ENCODE peak calls at places on chromosomes 12 and 14, in ten cellular contexts. G is left ventricle myocardium inferior; P is adrenal gland; M is cardiac muscle cell; D is kidney; F is upper lobe of right lung; E is CD4-positive, alpha-beta memory T cell; U is naive thymus-derived CD4-positive, alpha-beta T cell; Y is heart right ventricle; V is tibial nerve. K is an unnamed sample.

GRCh38 chr12:104591272-104591940 is 134.7 kb downstream of the CHST11 start:
- DNase-seq in F (no peak), M (no peak), V (no peak), P (no peak), G (no peak), D (no peak), E (no peak), Y (no peak), U (no peak), K (no peak)

GRCh38 chr12:99767809-99768208 is 120.3 kb downstream of the GARIN6 start:
- DNase-seq in G (no peak), P (no peak), M (peak; percentile 40), U (no peak), E (no peak), Y (no peak), F (no peak), V (no peak), D (no peak), K (no peak)

GRCh38 chr14:54347044-54347443 is 49.8 kb upstream of the CDKN3 start:
- DNase-seq in D (no peak), M (no peak), P (no peak), F (no peak), G (no peak), V (no peak), Y (no peak), E (no peak), U (no peak), K (no peak)

GRCh38 chr14:80364274-80364673 is 153.0 kb upstream of the DIO2 start:
- DNase-seq in U (no peak), M (peak; percentile 55), P (no peak), V (no peak), D (no peak), G (no peak), Y (no peak), F (no peak), E (no peak), K (no peak)

GRCh38 chr12:98758331-98758730 is 113.2 kb downstream of the APAF1 start:
- DNase-seq in M (peak; percentile 10), Y (peak; percentile 22), E (no peak), V (peak; percentile 27), G (peak; percentile 25), F (no peak), U (no peak), D (no peak), P (no peak), K (no peak)

GRCh38 chr14:77037886-77038511 is 9.5 kb upstream of the IRF2BPL start:
- DNase-seq in D (peak; percentile 80), G (no peak), E (peak; percentile 79), P (peak; percentile 48), V (no peak), F (peak; percentile 82), Y (no peak), M (peak; percentile 47), U (no peak), K (peak; percentile 77)

GRCh38 chr12:98503593-98504367 is 11.6 kb upstream of the TMPO start:
- DNase-seq in D (peak; percentile 98), V (peak; percentile 93), F (peak; percentile 97), U (peak; percentile 94), M (peak; percentile 96), Y (peak; percentile 96), G (peak; percentile 94), P (peak; percentile 96), E (peak; percentile 93), K (peak; percentile 97)

GRCh38 chr14:74867673-74868072 is 8.3 kb downstream of the PROX2 start:
- DNase-seq in V (no peak), E (peak; percentile 66), Y (no peak), M (peak; percentile 72), U (peak; percentile 32), P (no peak), F (no peak), D (no peak), G (no peak), K (peak; percentile 71)

GRCh38 chr14:71062581-71063303 is 155.5 kb downstream of the PCNX1 start:
- DNase-seq in V (no peak), M (no peak), P (no peak), Y (no peak), G (no peak), D (no peak), U (no peak), F (no peak), E (no peak), K (no peak)

GRCh38 chr14:50620341-50620740 is 47.8 kb downstream of the SAV1 start:
- DNase-seq in P (no peak), V (no peak), F (no peak), D (no peak), M (no peak), G (no peak), E (no peak), U (no peak), Y (no peak), K (no peak)

GRCh38 chr14:65959563-65960024 is 526.6 kb upstream of the CCDC196 start:
- DNase-seq in Y (no peak), G (no peak), F (no peak), U (no peak), E (no peak), D (no peak), M (no peak), V (no peak), P (no peak), K (no peak)

GRCh38 chr14:64758711-64759554 is 54.7 kb downstream of the PLEKHG3 start:
- DNase-seq in P (no peak), Y (no peak), F (no peak), E (peak; percentile 26), M (peak; percentile 95), G (peak; percentile 62), D (peak; percentile 72), U (no peak), V (no peak), K (no peak)

GRCh38 chr12:82818276-82819035 is 131.8 kb downstream of the TMTC2 start:
- DNase-seq in P (no peak), D (no peak), M (no peak), G (no peak), U (no peak), V (no peak), F (no peak), E (no peak), Y (no peak), K (no peak)

GRCh38 chr12:59383426-59383822 is 212.4 kb upstream of the SLC16A7 start:
- DNase-seq in U (no peak), P (no peak), G (no peak), M (peak; percentile 74), D (no peak), E (no peak), V (no peak), F (no peak), Y (no peak), K (no peak)

GRCh38 chr12:572532-572899 is 90.7 kb downstream of the NINJ2 start:
- DNase-seq in D (no peak), Y (no peak), G (no peak), E (no peak), V (no peak), U (no peak), M (no peak), P (no peak), F (no peak), K (no peak)

GRCh38 chr14:96351986-96352385 is 11.2 kb downstream of the ATG2B start:
- DNase-seq in P (no peak), V (no peak), F (no peak), D (no peak), Y (no peak), G (no peak), U (no peak), M (no peak), E (no peak), K (no peak)

GRCh38 chr12:53096089-53096741 is 1.3 kb upstream of the IGFBP6 start:
- DNase-seq in G (peak; percentile 82), E (no peak), M (peak; percentile 85), V (peak; percentile 88), F (no peak), P (no peak), Y (peak; percentile 79), U (no peak), D (peak; percentile 94), K (peak; percentile 94)
- H3K4me3 ChIP-seq in G (peak overlapping the region; percentile 80), E (no peak overlapping the region), M (no peak overlapping the region), V (peak overlapping the region; percentile 43), F (peak overlapping the region; percentile 58), P (no peak overlapping the region), Y (peak overlapping the region; percentile 68), U (no peak overlapping the region), D (no peak overlapping the region), K (peak overlapping the region; percentile 69)

DNA sequence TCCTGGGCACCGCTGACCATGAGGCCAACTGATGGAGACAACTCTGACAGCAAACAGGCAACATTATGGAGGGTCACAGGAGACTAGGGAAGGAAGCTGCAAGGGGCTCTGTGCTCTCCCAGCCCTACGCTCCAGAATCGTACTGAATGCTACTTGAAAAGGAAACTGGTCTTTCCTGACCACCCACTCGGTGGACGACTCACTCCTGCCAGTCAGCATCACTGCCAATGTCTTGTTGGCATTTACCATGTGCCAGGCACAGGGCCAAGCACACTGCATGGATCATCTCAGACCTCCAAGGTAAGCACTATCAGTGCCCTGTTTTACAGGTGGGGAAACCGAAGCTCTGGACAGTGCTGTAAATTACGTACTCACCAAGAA is 38.0 kb downstream of the CCDC85C start:
- DNase-seq in E (no peak), D (no peak), F (no peak), U (no peak), M (no peak), P (no peak), G (no peak), Y (no peak), V (no peak), K (no peak)
- H3K4me1 ChIP-seq in E (no peaks in the 10 kb centered on the region), D (peaks cover 72% of the 10 kb centered on the region), F (peaks cover 47% of the 10 kb centered on the region), U (no peaks in the 10 kb centered on the region), M (peaks cover 82% of the 10 kb centered on the region), P (peaks cover 65% of the 10 kb centered on the region), G (peaks cover 100% of the 10 kb centered on the region), Y (peaks cover 96% of the 10 kb centered on the region), V (peaks cover 62% of the 10 kb centered on the region), K (peaks cover 100% of the 10 kb centered on the region)

GRCh38 chr14:63678538-63678937 is 36.9 kb upstream of the WDR89 start:
- DNase-seq in M (no peak), U (no peak), Y (no peak), D (no peak), V (no peak), P (no peak), E (no peak), G (no peak), F (no peak), K (no peak)
- H3K27ac ChIP-seq in M (no peak overlapping the region), U (no peak overlapping the region), Y (no peak overlapping the region), D (peak overlapping the region; percentile 48), V (no peak overlapping the region), P (no peak overlapping the region), E (no peak overlapping the region), G (no peak overlapping the region), F (no peak overlapping the region), K (no peak overlapping the region)

GRCh38 chr14:40004871-40005503 is 572.8 kb upstream of the FBXO33 start:
- DNase-seq in U (no peak), M (no peak), D (no peak), P (no peak), V (no peak), Y (no peak), F (no peak), E (no peak), G (no peak), K (no peak)

GRCh38 chr14:39998854-39999253 is 566.6 kb upstream of the FBXO33 start:
- DNase-seq in M (no peak), G (no peak), D (no peak), Y (no peak), P (no peak), V (no peak), E (no peak), U (no peak), F (no peak), K (no peak)

GRCh38 chr14:39998114-39998513 is 565.9 kb upstream of the FBXO33 start:
- DNase-seq in F (no peak), Y (no peak), P (no peak), M (no peak), E (no peak), D (no peak), U (no peak), V (no peak), G (no peak), K (no peak)

GRCh38 chr14:40003773-40004172 is 571.5 kb upstream of the FBXO33 start:
- DNase-seq in P (no peak), Y (no peak), U (no peak), M (no peak), D (no peak), G (no peak), V (no peak), E (no peak), F (no peak), K (no peak)
- H3K4me3 ChIP-seq in P (no peak overlapping the region), Y (no peak overlapping the region), U (no peak overlapping the region), M (no peak overlapping the region), D (no peak overlapping the region), G (no peak overlapping the region), V (no peak overlapping the region), E (no peak overlapping the region), F (no peak overlapping the region), K (no peak overlapping the region)